ENCODE peak calls at places on chromosomes 4 and X, in six cellular contexts. Z is sigmoid colon, M is fibroblast of pulmonary artery, U is lower leg skin, A is HCT116, P is activated B cell treated with CpG ODN at 0.5 μM for 24 hours. H is an unnamed sample.

GRCh38 chr4:28151314-28151713 is 1290.7 kb downstream of the STIM2 start:
- DNase-seq in Z (no peak), M (no peak), U (no peak), A (no peak), P (no peak), H (no peak)

GRCh38 chr4:142404191-142404611 is 441.9 kb downstream of the INPP4B start:
- DNase-seq in Z (no peak), M (peak), U (no peak), A (peak), P (no peak), H (no peak)

GRCh38 chr4:123889376-123889945 is 492.9 kb downstream of the SPRY1 start:
- DNase-seq in Z (no peak), M (peak), U (no peak), A (no peak), P (no peak), H (no peak)

GRCh38 chrX:126575911-126576310 is 23.3 kb upstream of the DCAF12L1 start:
- DNase-seq in Z (no peak), M (no peak), U (no peak), A (no peak), P (no peak), H (no peak)

GRCh38 chr4:60042941-60043340 is 1157.2 kb upstream of the ADGRL3 start:
- DNase-seq in Z (no peak), M (no peak), U (no peak), A (no peak), P (no peak), H (no peak)

GRCh38 chr4:67714248-67714583 is 13.3 kb upstream of the UBA6 start:
- DNase-seq in Z (no peak), M (no peak), U (no peak), A (no peak), P (no peak), H (peak)

GRCh38 chr4:23976423-23976822 is 86.6 kb upstream of the PPARGC1A start:
- DNase-seq in Z (no peak), M (no peak), U (no peak), A (no peak), P (no peak), H (no peak)

GRCh38 chrX:349702-350101 is 31.1 kb upstream of the GTPBP6 start:
- DNase-seq in Z (no peak), M (no peak), U (no peak), A (no peak), P (no peak), H (no peak)

GRCh38 chr4:55395218-55395528 is 584 bp upstream of the TMEM165 start:
- DNase-seq in Z (no peak), M (no peak), U (no peak), A (no peak), P (no peak), H (no peak)

GRCh38 chr4:129138762-129139496 is 43.0 kb downstream of the C4orf33 start:
- DNase-seq in Z (no peak), M (no peak), U (no peak), A (no peak), P (no peak), H (no peak)

GRCh38 chr4:6278801-6279197 is 9.1 kb downstream of the WFS1 start:
- DNase-seq in Z (no peak), M (peak), U (no peak), A (no peak), P (no peak), H (no peak)

GRCh38 chr4:4457803-4458550 is 71.1 kb downstream of the NSG1 start:
- DNase-seq in Z (no peak), M (peak), U (no peak), A (no peak), P (no peak), H (no peak)

GRCh38 chrX:149487292-149487691 is 17.8 kb downstream of the IDS start:
- DNase-seq in Z (no peak), M (no peak), U (no peak), A (no peak), P (no peak), H (no peak)

GRCh38 chrX:16466640-16467432 is 183.1 kb upstream of the S100G start:
- DNase-seq in Z (no peak), M (peak), U (no peak), A (no peak), P (no peak), H (no peak)

GRCh38 chr4:143313996-143314395 is 22.7 kb upstream of the GAB1 start:
- DNase-seq in Z (no peak), M (no peak), U (no peak), A (no peak), P (no peak), H (no peak)

GRCh38 chr4:11765849-11766453 is 337.3 kb upstream of the HS3ST1 start:
- DNase-seq in Z (no peak), M (peak), U (no peak), A (peak), P (no peak), H (no peak)

GRCh38 chrX:65601530-65602281 is 65.7 kb upstream of the MSN start:
- DNase-seq in Z (peak), M (peak), U (peak), A (no peak), P (no peak), H (peak)

GRCh38 chrX:154990496-154990895 is 32.0 kb downstream of the F8 start:
- DNase-seq in Z (no peak), M (no peak), U (no peak), A (no peak), P (no peak), H (no peak)

GRCh38 chr4:163662761-163663160 is 168.3 kb downstream of the TMA16 start:
- DNase-seq in Z (no peak), M (no peak), U (no peak), A (no peak), P (no peak), H (no peak)

GRCh38 chrX:130435937-130436336 is 34.1 kb downstream of the RBMX2 start:
- DNase-seq in Z (no peak), M (no peak), U (no peak), A (no peak), P (no peak), H (no peak)

GRCh38 chrX:134753185-134754008 is 95.1 kb upstream of the PLAC1 start:
- DNase-seq in Z (no peak), M (peak), U (no peak), A (no peak), P (no peak), H (no peak)

GRCh38 chrX:17373337-17373736 is 1.7 kb upstream of the NHS start:
- DNase-seq in Z (no peak), M (no peak), U (no peak), A (no peak), P (no peak), H (no peak)

GRCh38 chrX:72536542-72536941 is 36.1 kb downstream of the HDAC8 start:
- DNase-seq in Z (no peak), M (no peak), U (no peak), A (no peak), P (no peak), H (no peak)

GRCh38 chrX:72539822-72540221 is 32.8 kb downstream of the HDAC8 start:
- DNase-seq in Z (no peak), M (no peak), U (no peak), A (no peak), P (no peak), H (no peak)

GRCh38 chrX:72545990-72546389 is 26.7 kb downstream of the HDAC8 start:
- DNase-seq in Z (no peak), M (peak), U (no peak), A (no peak), P (no peak), H (no peak)

DNA sequence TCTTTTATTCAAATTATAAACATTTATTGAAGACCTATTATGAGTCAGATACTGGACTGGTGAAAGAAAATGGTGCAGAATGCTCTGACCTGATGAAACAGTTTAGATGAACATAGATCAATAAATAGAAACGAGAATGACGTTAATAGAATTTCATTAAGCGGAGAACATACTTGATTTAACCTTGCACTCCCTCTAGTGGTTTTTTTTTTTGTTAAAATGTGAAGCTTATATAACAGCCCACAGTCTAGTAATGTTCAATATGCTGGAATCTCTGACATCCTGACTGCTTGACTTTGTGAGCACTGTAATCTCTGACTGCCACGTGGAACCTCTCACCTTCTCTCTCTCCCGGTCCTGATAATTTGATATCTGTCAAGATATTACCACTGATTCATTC is 32.3 kb downstream of the HDAC8 start:
- DNase-seq in Z (no peak), M (peak), U (no peak), A (no peak), P (no peak), H (no peak)
- TF ChIP-seq CTCF in Z (peak), M (peak), U (no peak), A (no peak), P (no peak), H (peak)

GRCh38 chr4:79855081-79855480 is 217.9 kb downstream of the ANTXR2 start:
- DNase-seq in Z (no peak), M (no peak), U (no peak), A (no peak), P (no peak), H (no peak)
- TF ChIP-seq CTCF in Z (no peak), M (no peak), U (no peak), A (no peak), P (no peak), H (no peak)

GRCh38 chrX:41137589-41137988 is 52.3 kb downstream of the USP9X start:
- DNase-seq in Z (no peak), M (peak), U (no peak), A (no peak), P (no peak), H (no peak)
- TF ChIP-seq CTCF in Z (no peak), M (peak), U (no peak), A (no peak), P (no peak), H (no peak)

GRCh38 chr4:172666711-172667368 is 501.8 kb upstream of the GALNT7 start:
- DNase-seq in Z (no peak), M (peak), U (no peak), A (no peak), P (no peak), H (peak)
- TF ChIP-seq CTCF in Z (no peak), M (no peak), U (no peak), A (no peak), P (no peak), H (peak)

GRCh38 chr4:145481942-145482208 is 222 bp downstream of the SMAD1 start:
- DNase-seq in Z (no peak), M (no peak), U (no peak), A (no peak), P (no peak), H (no peak)

GRCh38 chr4:145481164-145481941 is at the start of gene SMAD1:
- DNase-seq in Z (peak), M (peak), U (peak), A (peak), P (peak), H (no peak)

GRCh38 chr4:145480257-145480656 is 1.4 kb upstream of the SMAD1 start:
- DNase-seq in Z (no peak), M (no peak), U (no peak), A (no peak), P (no peak), H (no peak)

GRCh38 chr4:145484240-145484846 is 2.7 kb downstream of the SMAD1 start:
- DNase-seq in Z (no peak), M (no peak), U (no peak), A (no peak), P (no peak), H (no peak)

DNA sequence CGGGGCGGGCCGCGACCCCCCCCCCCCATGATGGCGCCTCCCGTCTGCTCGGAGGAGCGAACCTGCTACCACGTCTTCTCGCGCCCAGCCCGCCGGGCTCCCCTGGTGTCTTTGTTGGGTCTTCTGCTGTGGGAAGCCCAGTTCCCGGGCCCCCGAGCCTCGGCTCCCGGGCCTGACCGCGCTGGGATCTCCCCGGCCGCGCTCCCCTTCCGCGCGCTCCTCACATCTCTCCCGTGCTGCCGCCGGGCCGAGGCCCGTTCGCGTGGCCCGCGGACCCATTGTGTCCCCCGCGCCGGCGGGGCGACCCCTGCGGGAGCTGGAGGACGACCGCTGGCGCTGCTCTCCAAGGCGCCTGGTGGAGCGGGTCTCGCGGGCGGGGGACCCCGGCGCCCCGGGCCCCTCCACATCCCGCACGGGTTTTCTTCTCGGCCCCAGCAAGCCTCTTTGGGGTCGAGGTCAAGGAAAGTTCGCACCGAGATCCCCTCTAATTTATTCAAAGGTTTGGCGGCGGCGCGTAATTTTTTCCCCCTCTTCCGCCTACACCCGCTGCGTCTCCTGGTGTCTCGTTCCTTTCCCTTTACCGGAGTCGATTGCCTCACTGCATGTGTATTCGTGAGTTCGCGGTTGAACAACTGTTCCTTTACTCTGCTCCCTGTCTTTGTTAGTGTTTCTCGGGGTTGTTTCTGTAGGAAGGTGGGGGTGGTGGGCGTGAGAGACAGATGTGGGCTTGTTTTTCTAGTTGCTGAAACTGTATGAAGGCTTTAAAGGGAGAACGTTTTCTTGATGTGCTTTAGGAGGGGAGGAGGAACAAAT is 762 bp downstream of the SMAD1 start:
- DNase-seq in Z (peak), M (peak), U (peak), A (peak), P (peak), H (no peak)
- TF ChIP-seq CTCF in Z (no peak), M (no peak), U (no peak), A (no peak), P (no peak), H (no peak)

GRCh38 chr4:180150818-180151217 is 2092.4 kb upstream of the TENM3 start:
- DNase-seq in Z (no peak), M (no peak), U (no peak), A (peak), P (no peak), H (no peak)
- TF ChIP-seq CTCF in Z (no peak), M (peak), U (no peak), A (peak), P (no peak), H (peak)

DNA sequence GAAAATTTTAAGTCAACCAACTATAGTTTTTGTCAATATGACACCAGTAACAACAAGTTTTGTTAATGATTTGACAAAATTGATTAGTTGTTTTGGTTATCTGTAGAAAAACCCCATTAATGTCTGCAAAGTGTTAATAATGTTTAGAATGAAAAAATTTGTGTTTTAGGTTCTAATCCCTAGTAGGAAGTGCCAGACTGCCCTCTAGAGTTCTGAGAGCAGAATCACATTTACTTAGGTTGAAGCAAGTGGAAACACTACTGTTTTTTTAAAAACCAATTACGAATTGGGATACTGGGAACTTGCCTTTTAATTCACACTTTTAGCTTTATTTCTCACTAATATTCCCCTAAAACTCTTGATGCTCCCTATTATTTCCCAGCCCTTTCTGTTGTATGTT is 101.1 kb upstream of the CYLC1 start:
- DNase-seq in Z (no peak), M (no peak), U (no peak), A (no peak), P (no peak), H (no peak)
- TF ChIP-seq CTCF in Z (no peak), M (no peak), U (no peak), A (peak), P (no peak), H (peak)

H was measured in epithelial cell of proximal tubule.